ENCODE peak calls at places on chromosomes 2 and 18, in eight cellular contexts. G is ovary, A is testis, X is adrenal gland, S is GM12891, J is heart left ventricle, R is lower leg skin, P is esophagus squamous epithelium. K is an unnamed sample.

GRCh38 chr2:170966648-170967396 is 37.8 kb downstream of the GORASP2 start:
- DNase-seq in G (no peak), A (peak), X (no peak), S (no peak), J (no peak), R (no peak), P (no peak), K (no peak)

GRCh38 chr2:101770672-101771071 is 73.2 kb downstream of the MAP4K4 start:
- DNase-seq in G (no peak), A (no peak), X (no peak), S (no peak), J (no peak), R (no peak), P (no peak), K (no peak)

GRCh38 chr2:217996345-217996744 is 6.5 kb downstream of the TNS1 start:
- DNase-seq in G (peak), A (peak), X (peak), S (no peak), J (no peak), R (no peak), P (no peak), K (no peak)

GRCh38 chr2:241573741-241574140 is 15.2 kb downstream of the BOK start:
- DNase-seq in G (no peak), A (no peak), X (no peak), S (no peak), J (no peak), R (no peak), P (no peak), K (no peak)

GRCh38 chr2:75199428-75200011 is at the start of gene TACR1:
- DNase-seq in G (peak), A (peak), X (peak), S (peak), J (peak), R (no peak), P (no peak), K (peak)

GRCh38 chr2:177334940-177335543 is 57.5 kb upstream of the AGPS start:
- DNase-seq in G (no peak), A (peak), X (no peak), S (no peak), J (peak), R (no peak), P (no peak), K (peak)

GRCh38 chr2:36371070-36371962 is 15.7 kb downstream of the CRIM1 start:
- DNase-seq in G (no peak), A (no peak), X (no peak), S (no peak), J (no peak), R (peak), P (no peak), K (no peak)

GRCh38 chr18:54043484-54044256 is 180.8 kb downstream of the MBD2 start:
- DNase-seq in G (no peak), A (no peak), X (no peak), S (no peak), J (no peak), R (no peak), P (no peak), K (no peak)

GRCh38 chr18:41763361-41763760 is 191.7 kb upstream of the PIK3C3 start:
- DNase-seq in G (no peak), A (no peak), X (no peak), S (no peak), J (no peak), R (no peak), P (no peak), K (no peak)

GRCh38 chr18:54946149-54946581 is 13.1 kb downstream of the CCDC68 start:
- DNase-seq in G (no peak), A (no peak), X (peak), S (no peak), J (peak), R (no peak), P (no peak), K (no peak)

GRCh38 chr2:100875516-100876230 is 55.7 kb downstream of the NPAS2 start:
- DNase-seq in G (no peak), A (no peak), X (no peak), S (no peak), J (no peak), R (peak), P (no peak), K (no peak)

GRCh38 chr2:122194546-122194945 is 439.1 kb downstream of the TSN start:
- DNase-seq in G (no peak), A (no peak), X (no peak), S (no peak), J (no peak), R (no peak), P (no peak), K (no peak)

GRCh38 chr2:136135924-136136906 is 18.3 kb upstream of the CXCR4 start:
- DNase-seq in G (no peak), A (peak), X (no peak), S (no peak), J (no peak), R (no peak), P (peak), K (no peak)

GRCh38 chr2:73984203-73984921 is at the start of gene TET3:
- DNase-seq in G (peak), A (no peak), X (no peak), S (peak), J (peak), R (peak), P (no peak), K (no peak)

GRCh38 chr18:44803019-44803650 is 122.4 kb downstream of the SETBP1 start:
- DNase-seq in G (no peak), A (peak), X (no peak), S (no peak), J (no peak), R (peak), P (no peak), K (no peak)

GRCh38 chr18:13266208-13267100 is 47.9 kb downstream of the LDLRAD4 start:
- DNase-seq in G (no peak), A (no peak), X (no peak), S (no peak), J (peak), R (peak), P (no peak), K (no peak)

GRCh38 chr2:239313776-239314175 is 87.0 kb downstream of the HDAC4 start:
- DNase-seq in G (peak), A (peak), X (peak), S (no peak), J (peak), R (peak), P (no peak), K (no peak)

GRCh38 chr18:48902856-48903601 is 47.7 kb downstream of the SMAD7 start:
- DNase-seq in G (peak), A (peak), X (peak), S (no peak), J (peak), R (peak), P (no peak), K (no peak)

GRCh38 chr2:150472122-150472899 is 15.2 kb downstream of the RND3 start:
- DNase-seq in G (no peak), A (no peak), X (peak), S (no peak), J (peak), R (no peak), P (no peak), K (no peak)

GRCh38 chr2:235863414-235863813 is 304.8 kb downstream of the GBX2 start:
- DNase-seq in G (no peak), A (no peak), X (no peak), S (no peak), J (no peak), R (no peak), P (no peak), K (no peak)

GRCh38 chr2:196431076-196431475 is 208.4 kb upstream of the CCDC150 start:
- DNase-seq in G (no peak), A (no peak), X (no peak), S (no peak), J (no peak), R (no peak), P (no peak), K (no peak)

GRCh38 chr2:196433116-196433515 is 206.4 kb upstream of the CCDC150 start:
- DNase-seq in G (no peak), A (no peak), X (no peak), S (no peak), J (no peak), R (no peak), P (no peak), K (no peak)

GRCh38 chr2:196435189-196435588 is 204.3 kb upstream of the CCDC150 start:
- DNase-seq in G (no peak), A (no peak), X (no peak), S (no peak), J (no peak), R (no peak), P (no peak), K (peak)

GRCh38 chr2:196431957-196432356 is 207.6 kb upstream of the CCDC150 start:
- DNase-seq in G (no peak), A (no peak), X (no peak), S (no peak), J (no peak), R (no peak), P (no peak), K (no peak)

DNA sequence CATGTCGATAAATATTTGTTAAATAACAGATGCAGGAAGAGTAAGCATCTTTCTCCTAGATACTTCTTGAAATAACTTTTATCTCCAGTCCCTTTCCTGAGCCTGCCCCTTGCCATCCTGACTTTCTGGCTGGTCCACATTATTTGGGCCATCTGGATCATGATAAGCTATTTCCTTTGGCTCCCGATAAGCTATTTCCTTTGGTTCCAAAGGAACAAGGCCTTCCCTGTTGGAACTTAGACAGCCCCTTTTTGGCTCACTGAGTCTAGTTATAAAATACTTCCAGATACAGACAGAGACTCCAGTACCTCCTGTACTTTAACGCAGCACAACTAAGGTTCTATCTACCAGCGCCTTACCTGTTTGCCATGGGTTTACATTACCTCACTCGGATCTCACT is 205.3 kb upstream of the CCDC150 start:
- DNase-seq in G (no peak), A (no peak), X (peak), S (no peak), J (no peak), R (no peak), P (no peak), K (no peak)
- TF ChIP-seq POLR2A in G (no peak), A (no peak), X (no peak), S (no peak), J (no peak), R (no peak), P (no peak), K (no peak)

GRCh38 chr2:233409286-233409991 is 55.1 kb downstream of the DGKD start:
- DNase-seq in G (no peak), A (peak), X (peak), S (no peak), J (no peak), R (peak), P (no peak), K (no peak)
- TF ChIP-seq POLR2A in G (no peak), A (no peak), X (no peak), S (no peak), J (no peak), R (no peak), P (no peak), K (no peak)

GRCh38 chr2:15494877-15495276 is 66.3 kb downstream of the NBAS start:
- DNase-seq in G (no peak), A (no peak), X (no peak), S (no peak), J (no peak), R (no peak), P (no peak), K (no peak)

DNA sequence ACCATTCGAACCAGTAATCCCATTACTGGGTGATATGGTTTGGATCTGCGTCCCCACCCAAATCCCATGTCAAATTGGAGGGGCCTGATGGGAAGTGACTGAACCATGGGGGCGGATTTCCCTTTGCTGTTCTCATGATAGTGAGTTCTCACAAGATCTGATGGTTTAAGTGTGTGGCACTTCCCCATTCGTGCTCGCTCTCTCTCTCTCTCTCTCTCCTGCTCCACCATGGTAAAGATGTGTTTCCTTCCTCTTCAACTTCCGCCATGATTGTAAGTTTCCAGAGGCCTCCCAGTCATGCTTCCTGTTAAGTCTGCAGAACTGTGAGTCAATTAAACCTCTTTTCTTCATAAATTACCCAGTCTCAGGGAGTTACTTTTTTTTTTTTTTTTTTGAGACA is 62.6 kb downstream of the NBAS start:
- DNase-seq in G (no peak), A (no peak), X (no peak), S (no peak), J (no peak), R (no peak), P (no peak), K (no peak)
- TF ChIP-seq POLR2A in G (no peak), A (no peak), X (no peak), S (no peak), J (no peak), R (no peak), P (no peak), K (no peak)

DNA sequence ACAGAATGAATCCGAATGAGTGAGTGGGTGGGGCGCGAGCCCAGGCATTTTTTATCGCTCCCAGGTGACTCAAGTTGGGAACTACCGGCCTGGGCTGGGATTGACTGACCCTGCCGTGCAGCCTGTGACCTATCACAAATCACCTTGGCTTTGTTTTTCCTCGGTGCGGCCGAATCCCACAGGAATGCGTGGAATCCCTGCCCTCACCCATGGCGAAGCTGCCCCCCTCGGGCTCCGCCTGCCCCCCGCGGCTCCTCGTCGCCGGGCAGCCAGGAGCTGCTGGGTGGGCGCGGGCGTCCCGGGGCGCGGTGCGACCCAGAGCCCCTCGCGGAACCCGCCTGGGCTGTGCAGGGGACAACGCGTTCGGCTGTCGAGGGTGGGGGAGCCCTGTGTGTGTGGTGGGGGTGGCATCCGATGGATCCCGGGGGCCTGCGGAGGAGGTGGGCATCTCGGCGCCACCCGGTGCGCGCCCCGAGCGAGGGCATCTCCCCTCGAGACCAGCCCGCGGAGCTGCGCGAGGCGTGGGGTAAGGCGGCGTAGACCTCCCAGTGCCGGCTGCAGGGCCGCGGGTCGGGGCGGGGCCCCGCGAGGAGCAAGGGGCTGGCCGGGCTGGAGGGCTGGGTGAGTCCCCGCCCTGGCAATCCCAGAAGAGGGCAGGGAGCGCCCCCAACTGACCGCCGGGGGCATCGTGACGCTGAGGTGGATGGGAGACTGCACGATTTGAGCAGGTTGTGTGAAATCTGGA is 16.5 kb downstream of the B3GNT7 start:
- DNase-seq in G (peak), A (peak), X (peak), S (peak), J (peak), R (peak), P (peak), K (peak)
- TF ChIP-seq POLR2A in G (peak), A (no peak), X (no peak), S (no peak), J (no peak), R (no peak), P (no peak), K (peak)

GRCh38 chr2:45450633-45451032 is 160.4 kb downstream of the SRBD1 start:
- DNase-seq in G (no peak), A (no peak), X (no peak), S (no peak), J (no peak), R (no peak), P (no peak), K (no peak)
- TF ChIP-seq POLR2A in G (no peak), A (no peak), X (no peak), S (no peak), J (no peak), R (no peak), P (no peak), K (no peak)